ENCODE peak calls at places on chromosomes 16 and 17, in five cellular contexts. U is PC-3; E is stimulated activated CD4-positive, alpha-beta T cell treated with anti-CD3 and anti-CD28 coated beads, TNF-alpha, amount 100 ng/mL, for 48 hours; Q is GM04503; F is activated naive CD4-positive, alpha-beta T cell. T is an unnamed sample.

GRCh38 chr17:32259596-32259995 is 6.0 kb upstream of the RHBDL3 start:
- DNase-seq in U (no peak), E (no peak), Q (no peak), F (no peak), T (no peak)

GRCh38 chr16:49462989-49463371 is 89.4 kb downstream of the C16orf78 start:
- DNase-seq in U (no peak), E (no peak), Q (no peak), F (no peak), T (no peak)

GRCh38 chr16:35480988-35481387 is 2021.6 kb downstream of the TP53TG3F start:
- DNase-seq in U (no peak), E (no peak), Q (no peak), F (no peak), T (no peak)

GRCh38 chr17:4007346-4008081 is 43.3 kb upstream of the ATP2A3 start:
- DNase-seq in U (no peak), E (no peak), Q (no peak), F (no peak), T (no peak)

GRCh38 chr16:68786685-68787418 is 49.8 kb downstream of the CDH1 start:
- DNase-seq in U (no peak), E (no peak), Q (peak; percentile 21), F (no peak), T (peak; percentile 95)

GRCh38 chr17:48825446-48826381 is 5.1 kb upstream of the CALCOCO2 start:
- DNase-seq in U (peak; percentile 96), E (no peak), Q (no peak), F (no peak), T (no peak)

GRCh38 chr17:70332356-70332755 is 163.0 kb downstream of the KCNJ2 start:
- DNase-seq in U (no peak), E (no peak), Q (no peak), F (no peak), T (no peak)

GRCh38 chr17:60231691-60232090 is 81.9 kb downstream of the CA4 start:
- DNase-seq in U (no peak), E (no peak), Q (peak; percentile 26), F (no peak), T (no peak)

GRCh38 chr16:70304892-70305448 is 6.0 kb downstream of the DDX19B start:
- DNase-seq in U (peak; percentile 63), E (no peak), Q (no peak), F (no peak), T (no peak)

T was measured in DMS153.